ENCODE peak calls at places on chromosomes 4 and X, in six cellular contexts. One of them, this sample, is unnamed. For H3K36me3 and H3K27me3, the result is how much of the 10 kb centered on the place peaks cover.

GRCh38 chr4:167234388-167234881 is at the start of gene SPOCK3:
- DNase-seq in left lung: peak
- DNase-seq in brain microvascular endothelial cell: peak
- DNase-seq in fibroblast of lung: peak
- DNase-seq in lower lobe of right lung: peak
- DNase-seq in aorta: peak
- DNase-seq in this sample: no peak

GRCh38 chr4:184420881-184421416 is 53.4 kb downstream of the IRF2 start:
- DNase-seq in left lung: no peak
- DNase-seq in brain microvascular endothelial cell: no peak
- DNase-seq in fibroblast of lung: no peak
- DNase-seq in lower lobe of right lung: no peak
- DNase-seq in aorta: no peak
- DNase-seq in this sample: no peak

GRCh38 chr4:47533689-47534347 is 48.7 kb downstream of the ATP10D start:
- DNase-seq in left lung: no peak
- DNase-seq in brain microvascular endothelial cell: no peak
- DNase-seq in fibroblast of lung: no peak
- DNase-seq in lower lobe of right lung: no peak
- DNase-seq in aorta: no peak
- DNase-seq in this sample: no peak

GRCh38 chr4:10018818-10019438 is 2.4 kb downstream of the SLC2A9 start:
- DNase-seq in left lung: peak
- DNase-seq in brain microvascular endothelial cell: peak
- DNase-seq in fibroblast of lung: peak
- DNase-seq in lower lobe of right lung: peak
- DNase-seq in aorta: peak
- DNase-seq in this sample: peak

GRCh38 chrX:30262763-30263162 is 15.8 kb downstream of the MAGEB1 start:
- DNase-seq in left lung: no peak
- DNase-seq in brain microvascular endothelial cell: no peak
- DNase-seq in fibroblast of lung: no peak
- DNase-seq in lower lobe of right lung: no peak
- DNase-seq in aorta: no peak
- DNase-seq in this sample: no peak

GRCh38 chr4:2696423-2696822 is 59.7 kb downstream of the TNIP2 start:
- DNase-seq in left lung: no peak
- DNase-seq in brain microvascular endothelial cell: no peak
- DNase-seq in fibroblast of lung: no peak
- DNase-seq in lower lobe of right lung: no peak
- DNase-seq in aorta: peak
- DNase-seq in this sample: no peak

GRCh38 chr4:90495211-90495610 is 368.0 kb downstream of the CCSER1 start:
- DNase-seq in left lung: no peak
- DNase-seq in brain microvascular endothelial cell: no peak
- DNase-seq in fibroblast of lung: no peak
- DNase-seq in lower lobe of right lung: no peak
- DNase-seq in aorta: no peak
- DNase-seq in this sample: no peak

GRCh38 chr4:186857793-186858192 is 134.1 kb upstream of the FAT1 start:
- DNase-seq in left lung: no peak
- DNase-seq in brain microvascular endothelial cell: no peak
- DNase-seq in fibroblast of lung: no peak
- DNase-seq in lower lobe of right lung: no peak
- DNase-seq in aorta: no peak
- DNase-seq in this sample: no peak

GRCh38 chr4:172865531-172866127 is 303.0 kb upstream of the GALNT7 start:
- DNase-seq in left lung: no peak
- DNase-seq in brain microvascular endothelial cell: no peak
- DNase-seq in fibroblast of lung: no peak
- DNase-seq in lower lobe of right lung: no peak
- DNase-seq in aorta: no peak
- DNase-seq in this sample: no peak

GRCh38 chr4:69522554-69522953 is 26.8 kb upstream of the UGT2B4 start:
- DNase-seq in left lung: no peak
- DNase-seq in brain microvascular endothelial cell: no peak
- DNase-seq in fibroblast of lung: no peak
- DNase-seq in lower lobe of right lung: no peak
- DNase-seq in aorta: no peak
- DNase-seq in this sample: no peak

GRCh38 chrX:120308558-120308957 is 2.7 kb downstream of the TMEM255A start:
- DNase-seq in left lung: no peak
- DNase-seq in brain microvascular endothelial cell: no peak
- DNase-seq in fibroblast of lung: no peak
- DNase-seq in lower lobe of right lung: peak
- DNase-seq in aorta: no peak
- DNase-seq in this sample: no peak

GRCh38 chr4:105990933-105991332 is 95.7 kb downstream of the NPNT start:
- DNase-seq in left lung: peak
- DNase-seq in brain microvascular endothelial cell: peak
- DNase-seq in fibroblast of lung: peak
- DNase-seq in lower lobe of right lung: peak
- DNase-seq in aorta: peak
- DNase-seq in this sample: peak

GRCh38 chr4:13860126-13860525 is 232.6 kb upstream of the BOD1L1 start:
- DNase-seq in left lung: no peak
- DNase-seq in brain microvascular endothelial cell: no peak
- DNase-seq in fibroblast of lung: no peak
- DNase-seq in lower lobe of right lung: no peak
- DNase-seq in aorta: no peak
- DNase-seq in this sample: no peak

GRCh38 chr4:98046665-98047064 is 96.6 kb downstream of the STPG2 start:
- DNase-seq in left lung: no peak
- DNase-seq in brain microvascular endothelial cell: no peak
- DNase-seq in fibroblast of lung: no peak
- DNase-seq in lower lobe of right lung: no peak
- DNase-seq in aorta: no peak
- DNase-seq in this sample: no peak

GRCh38 chr4:77538574-77539157 is 67.0 kb upstream of the CXCL13 start:
- DNase-seq in left lung: peak
- DNase-seq in brain microvascular endothelial cell: peak
- DNase-seq in fibroblast of lung: peak
- DNase-seq in lower lobe of right lung: no peak
- DNase-seq in aorta: no peak
- DNase-seq in this sample: no peak

GRCh38 chr4:10582059-10582686 is 102.4 kb downstream of the CLNK start:
- DNase-seq in left lung: no peak
- DNase-seq in brain microvascular endothelial cell: peak
- DNase-seq in fibroblast of lung: peak
- DNase-seq in lower lobe of right lung: no peak
- DNase-seq in aorta: no peak
- DNase-seq in this sample: no peak

GRCh38 chr4:6352031-6352763 is 82.5 kb downstream of the WFS1 start:
- DNase-seq in left lung: no peak
- DNase-seq in brain microvascular endothelial cell: no peak
- DNase-seq in fibroblast of lung: no peak
- DNase-seq in lower lobe of right lung: no peak
- DNase-seq in aorta: no peak
- DNase-seq in this sample: no peak

GRCh38 chr4:77451530-77451929 is 154.1 kb upstream of the CXCL13 start:
- DNase-seq in left lung: no peak
- DNase-seq in brain microvascular endothelial cell: no peak
- DNase-seq in fibroblast of lung: no peak
- DNase-seq in lower lobe of right lung: no peak
- DNase-seq in aorta: no peak
- DNase-seq in this sample: no peak

GRCh38 chr4:984336-985054 is 2.3 kb upstream of the IDUA start:
- DNase-seq in left lung: no peak
- DNase-seq in brain microvascular endothelial cell: no peak
- DNase-seq in fibroblast of lung: no peak
- DNase-seq in lower lobe of right lung: no peak
- DNase-seq in aorta: no peak
- DNase-seq in this sample: no peak

GRCh38 chr4:135492439-135492838 is 1290.8 kb upstream of the PABPC4L start:
- DNase-seq in left lung: no peak
- DNase-seq in brain microvascular endothelial cell: no peak
- DNase-seq in fibroblast of lung: no peak
- DNase-seq in lower lobe of right lung: no peak
- DNase-seq in aorta: no peak
- DNase-seq in this sample: no peak

GRCh38 chr4:41748074-41748787 is at the start of gene PHOX2B:
- DNase-seq in left lung: no peak
- DNase-seq in brain microvascular endothelial cell: no peak
- DNase-seq in fibroblast of lung: no peak
- DNase-seq in lower lobe of right lung: no peak
- DNase-seq in aorta: no peak
- DNase-seq in this sample: no peak

GRCh38 chr4:3352918-3353594 is 60.2 kb downstream of the RGS12 start:
- DNase-seq in left lung: no peak
- DNase-seq in brain microvascular endothelial cell: no peak
- DNase-seq in fibroblast of lung: no peak
- DNase-seq in lower lobe of right lung: no peak
- DNase-seq in aorta: no peak
- DNase-seq in this sample: no peak

GRCh38 chrX:15894724-15895123 is 40.1 kb upstream of the AP1S2 start:
- DNase-seq in left lung: no peak
- DNase-seq in brain microvascular endothelial cell: no peak
- DNase-seq in fibroblast of lung: no peak
- DNase-seq in lower lobe of right lung: no peak
- DNase-seq in aorta: no peak
- DNase-seq in this sample: no peak

GRCh38 chr4:65825121-65825520 is 154.8 kb upstream of the EPHA5 start:
- DNase-seq in left lung: no peak
- DNase-seq in brain microvascular endothelial cell: peak
- DNase-seq in fibroblast of lung: no peak
- DNase-seq in lower lobe of right lung: no peak
- DNase-seq in aorta: no peak
- DNase-seq in this sample: no peak

GRCh38 chrX:78979789-78980464 is 34.7 kb downstream of the P2RY10 start:
- DNase-seq in left lung: no peak
- DNase-seq in brain microvascular endothelial cell: peak
- DNase-seq in fibroblast of lung: no peak
- DNase-seq in lower lobe of right lung: no peak
- DNase-seq in aorta: no peak
- DNase-seq in this sample: no peak

DNA sequence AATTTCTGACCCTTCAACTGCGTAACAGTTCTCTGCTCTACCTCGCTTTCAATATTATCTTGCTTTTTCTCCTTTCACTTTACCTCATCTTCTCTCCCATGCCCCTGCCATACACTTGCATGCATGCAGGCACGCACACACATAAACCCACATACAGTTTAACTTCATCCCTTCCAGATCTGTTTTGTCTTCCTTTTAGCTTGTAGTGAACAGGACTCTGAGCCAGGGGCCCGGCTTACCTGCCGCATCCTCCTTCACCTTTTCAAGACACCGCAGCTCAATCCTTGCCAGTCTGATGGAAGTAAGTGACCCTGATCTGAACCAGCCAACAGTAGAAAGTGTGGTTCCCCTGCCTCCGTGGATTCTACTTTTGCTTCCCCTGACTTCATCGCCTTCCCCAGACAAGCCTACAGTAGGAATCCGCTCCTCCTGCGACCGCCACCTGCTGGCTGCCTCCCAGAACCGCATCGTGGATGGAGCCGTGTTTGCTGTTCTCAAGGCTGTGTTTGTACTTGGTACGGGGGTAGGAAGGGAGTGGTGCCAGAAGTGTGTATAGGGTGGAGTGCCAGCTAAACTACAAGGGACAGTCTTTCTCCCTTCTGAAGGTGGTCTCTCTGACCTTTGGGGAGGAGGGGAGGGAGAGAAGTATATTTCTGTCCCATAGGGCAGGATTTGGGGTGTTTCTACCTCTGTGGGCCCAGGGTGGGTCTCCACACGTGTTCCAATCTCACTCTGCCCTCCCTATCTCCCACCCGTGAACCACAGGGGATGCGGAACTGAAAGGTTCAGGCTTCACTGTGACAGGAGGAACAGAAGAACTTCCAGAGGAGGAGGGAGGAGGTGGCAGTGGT is 10.7 kb downstream of the MED12 start:
- DNase-seq in left lung: peak
- DNase-seq in brain microvascular endothelial cell: peak
- DNase-seq in fibroblast of lung: peak
- DNase-seq in lower lobe of right lung: peak
- DNase-seq in aorta: peak
- DNase-seq in this sample: peak
- H3K36me3 ChIP-seq in left lung: half or more
- H3K36me3 ChIP-seq in brain microvascular endothelial cell: under half
- H3K36me3 ChIP-seq in fibroblast of lung: under half
- H3K36me3 ChIP-seq in lower lobe of right lung: half or more
- H3K36me3 ChIP-seq in aorta: under half
- H3K36me3 ChIP-seq in this sample: half or more

GRCh38 chr4:46442963-46443362 is 53.0 kb upstream of the GABRA2 start:
- DNase-seq in left lung: no peak
- DNase-seq in brain microvascular endothelial cell: no peak
- DNase-seq in fibroblast of lung: peak
- DNase-seq in lower lobe of right lung: no peak
- DNase-seq in aorta: no peak
- DNase-seq in this sample: no peak
- H3K27me3 ChIP-seq in left lung: under half
- H3K27me3 ChIP-seq in brain microvascular endothelial cell: under half
- H3K27me3 ChIP-seq in fibroblast of lung: under half
- H3K27me3 ChIP-seq in lower lobe of right lung: under half
- H3K27me3 ChIP-seq in aorta: under half
- H3K27me3 ChIP-seq in this sample: under half

DNA sequence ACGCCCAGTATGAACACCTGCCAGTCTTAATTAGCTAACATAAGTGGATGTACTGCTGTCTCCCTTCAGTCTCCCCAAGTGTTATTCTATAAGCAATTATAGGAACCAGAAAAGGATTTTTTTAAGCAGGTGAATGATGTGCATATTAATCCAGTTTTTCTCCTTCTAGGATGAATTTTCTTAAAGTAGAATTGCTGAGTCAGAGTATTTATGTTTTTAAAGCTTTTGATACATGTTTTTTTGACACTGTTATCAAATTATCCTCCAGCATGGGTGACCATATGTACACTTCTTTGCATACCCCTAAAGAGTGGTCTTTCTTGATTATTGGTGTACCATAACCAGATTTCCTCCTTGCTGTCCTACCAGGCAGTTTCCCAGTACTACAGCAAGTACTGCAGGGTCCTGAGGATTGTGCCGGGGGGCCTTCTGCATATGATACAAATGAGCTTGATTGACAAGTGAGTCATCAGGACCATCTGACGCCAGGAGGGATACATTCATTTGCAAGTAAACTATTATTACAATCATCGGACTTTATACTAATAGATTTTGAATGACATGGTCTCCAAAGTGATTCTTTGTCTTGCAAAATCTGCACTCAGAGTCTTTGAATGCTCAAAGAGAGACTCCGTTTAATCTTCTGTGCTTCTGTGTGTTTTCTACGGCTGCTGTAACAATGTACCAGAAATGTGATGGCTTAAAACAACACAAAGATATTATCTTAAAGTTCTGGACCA is 10.7 kb upstream of the PCYT1B start:
- DNase-seq in left lung: no peak
- DNase-seq in brain microvascular endothelial cell: no peak
- DNase-seq in fibroblast of lung: no peak
- DNase-seq in lower lobe of right lung: no peak
- DNase-seq in aorta: no peak
- DNase-seq in this sample: no peak
- H3K27ac ChIP-seq in left lung: no peak
- H3K27ac ChIP-seq in brain microvascular endothelial cell: no peak
- H3K27ac ChIP-seq in fibroblast of lung: no peak
- H3K27ac ChIP-seq in lower lobe of right lung: no peak
- H3K27ac ChIP-seq in aorta: no peak
- H3K27ac ChIP-seq in this sample: no peak

DNA sequence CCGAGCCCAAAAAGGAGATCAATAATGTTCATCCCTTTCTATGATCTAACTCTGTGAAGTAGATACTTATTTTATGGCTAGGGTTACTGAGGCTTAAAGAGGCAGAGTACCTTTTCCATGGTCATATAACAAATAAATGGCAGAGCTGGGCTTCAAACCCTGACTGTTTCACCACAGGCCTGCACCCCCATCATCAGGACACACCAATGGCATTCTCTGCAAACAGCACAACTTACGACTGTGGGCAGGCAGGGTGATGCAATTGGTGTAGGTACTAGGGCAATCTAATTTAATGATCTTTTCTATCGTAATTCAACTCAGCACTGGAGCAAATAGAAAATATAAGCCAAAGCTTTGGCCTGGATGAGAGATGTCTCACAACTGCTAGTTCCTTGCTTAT is 118.8 kb upstream of the CBR4 start:
- DNase-seq in left lung: no peak
- DNase-seq in brain microvascular endothelial cell: no peak
- DNase-seq in fibroblast of lung: peak
- DNase-seq in lower lobe of right lung: no peak
- DNase-seq in aorta: no peak
- DNase-seq in this sample: no peak
- H3K36me3 ChIP-seq in left lung: half or more
- H3K36me3 ChIP-seq in brain microvascular endothelial cell: half or more
- H3K36me3 ChIP-seq in fibroblast of lung: under half
- H3K36me3 ChIP-seq in lower lobe of right lung: under half
- H3K36me3 ChIP-seq in aorta: under half
- H3K36me3 ChIP-seq in this sample: under half

This sample was measured in tibial artery.